ENCODE peak calls at places on chromosome 4, in six cellular contexts. One of them, this sample, is unnamed.

GRCh38 chr4:127012549-127012948 is 620.2 kb upstream of the INTU start:
- DNase-seq in A549: no peak
- DNase-seq in IMR-90: peak; percentile 59
- DNase-seq in K562: no peak
- DNase-seq in endothelial cell of umbilical vein: no peak
- DNase-seq in adrenal gland: no peak
- DNase-seq in this sample: no peak

GRCh38 chr4:2935762-2936743 is 27.2 kb downstream of the NOP14 start:
- DNase-seq in adrenal gland: peak; percentile 7
- DNase-seq in endothelial cell of umbilical vein: no peak
- DNase-seq in K562: peak; percentile 64
- DNase-seq in IMR-90: no peak
- DNase-seq in A549: no peak
- DNase-seq in this sample: peak; percentile 69

GRCh38 chr4:172898715-172899114 is 269.9 kb upstream of the GALNT7 start:
- DNase-seq in endothelial cell of umbilical vein: no peak
- DNase-seq in adrenal gland: no peak
- DNase-seq in K562: no peak
- DNase-seq in IMR-90: no peak
- DNase-seq in A549: no peak
- DNase-seq in this sample: no peak

GRCh38 chr4:15707363-15707715 is 4.5 kb downstream of the BST1 start:
- DNase-seq in K562: no peak
- DNase-seq in IMR-90: no peak
- DNase-seq in endothelial cell of umbilical vein: no peak
- DNase-seq in A549: no peak
- DNase-seq in adrenal gland: no peak
- DNase-seq in this sample: no peak

GRCh38 chr4:82984459-82984858 is 26.2 kb downstream of the LIN54 start:
- DNase-seq in adrenal gland: no peak
- DNase-seq in IMR-90: peak; percentile 69
- DNase-seq in K562: peak; percentile 30
- DNase-seq in endothelial cell of umbilical vein: peak; percentile 5
- DNase-seq in A549: peak; percentile 4
- DNase-seq in this sample: no peak

GRCh38 chr4:143693856-143694255 is 6.6 kb downstream of the FREM3 start:
- DNase-seq in adrenal gland: no peak
- DNase-seq in endothelial cell of umbilical vein: no peak
- DNase-seq in A549: no peak
- DNase-seq in IMR-90: no peak
- DNase-seq in K562: no peak
- DNase-seq in this sample: no peak

GRCh38 chr4:18980516-18981233 is 959.1 kb upstream of the LCORL start:
- DNase-seq in A549: no peak
- DNase-seq in IMR-90: no peak
- DNase-seq in K562: no peak
- DNase-seq in adrenal gland: no peak
- DNase-seq in endothelial cell of umbilical vein: no peak
- DNase-seq in this sample: no peak

GRCh38 chr4:3855646-3856045 is 89.5 kb downstream of the ADRA2C start:
- DNase-seq in endothelial cell of umbilical vein: no peak
- DNase-seq in adrenal gland: no peak
- DNase-seq in K562: no peak
- DNase-seq in IMR-90: no peak
- DNase-seq in A549: no peak
- DNase-seq in this sample: no peak

GRCh38 chr4:124980276-124980752 is 267.8 kb upstream of the ANKRD50 start:
- DNase-seq in A549: no peak
- DNase-seq in IMR-90: peak; percentile 74
- DNase-seq in adrenal gland: no peak
- DNase-seq in K562: no peak
- DNase-seq in endothelial cell of umbilical vein: no peak
- DNase-seq in this sample: no peak

GRCh38 chr4:13633671-13634070 is 6.1 kb upstream of the BOD1L1 start:
- DNase-seq in endothelial cell of umbilical vein: no peak
- DNase-seq in A549: no peak
- DNase-seq in adrenal gland: no peak
- DNase-seq in IMR-90: no peak
- DNase-seq in K562: no peak
- DNase-seq in this sample: no peak

GRCh38 chr4:123705419-123705818 is 308.8 kb downstream of the SPRY1 start:
- DNase-seq in adrenal gland: no peak
- DNase-seq in endothelial cell of umbilical vein: no peak
- DNase-seq in K562: no peak
- DNase-seq in IMR-90: no peak
- DNase-seq in A549: no peak
- DNase-seq in this sample: no peak

GRCh38 chr4:7973545-7973981 is 33.9 kb upstream of the AFAP1 start:
- DNase-seq in endothelial cell of umbilical vein: no peak
- DNase-seq in K562: no peak
- DNase-seq in adrenal gland: no peak
- DNase-seq in A549: no peak
- DNase-seq in IMR-90: peak; percentile 74
- DNase-seq in this sample: no peak

GRCh38 chr4:1793496-1793840 is 375 bp downstream of the FGFR3 start:
- DNase-seq in K562: peak; percentile 71
- DNase-seq in endothelial cell of umbilical vein: no peak
- DNase-seq in IMR-90: no peak
- DNase-seq in A549: peak; percentile 33
- DNase-seq in adrenal gland: peak; percentile 49
- DNase-seq in this sample: no peak

GRCh38 chr4:94032754-94033153 is 174.9 kb upstream of the SMARCAD1 start:
- DNase-seq in A549: no peak
- DNase-seq in IMR-90: no peak
- DNase-seq in adrenal gland: no peak
- DNase-seq in endothelial cell of umbilical vein: no peak
- DNase-seq in K562: no peak
- DNase-seq in this sample: no peak

GRCh38 chr4:2948895-2949781 is 14.1 kb downstream of the NOP14 start:
- DNase-seq in A549: no peak
- DNase-seq in K562: no peak
- DNase-seq in IMR-90: no peak
- DNase-seq in adrenal gland: no peak
- DNase-seq in endothelial cell of umbilical vein: peak; percentile 19
- DNase-seq in this sample: no peak

GRCh38 chr4:2482693-2483092 is 13.8 kb downstream of the RNF4 start:
- DNase-seq in adrenal gland: peak; percentile 63
- DNase-seq in IMR-90: peak; percentile 35
- DNase-seq in K562: no peak
- DNase-seq in endothelial cell of umbilical vein: peak; percentile 68
- DNase-seq in A549: no peak
- DNase-seq in this sample: no peak

GRCh38 chr4:109588176-109588575 is 28.1 kb downstream of the MCUB start:
- DNase-seq in K562: no peak
- DNase-seq in endothelial cell of umbilical vein: no peak
- DNase-seq in adrenal gland: peak; percentile 35
- DNase-seq in A549: no peak
- DNase-seq in IMR-90: no peak
- DNase-seq in this sample: no peak

GRCh38 chr4:122379239-122379638 is 428 bp downstream of the ADAD1 start:
- DNase-seq in endothelial cell of umbilical vein: no peak
- DNase-seq in IMR-90: no peak
- DNase-seq in A549: no peak
- DNase-seq in K562: no peak
- DNase-seq in adrenal gland: no peak
- DNase-seq in this sample: no peak

GRCh38 chr4:157961591-157961990 is 211.2 kb downstream of the GASK1B start:
- DNase-seq in K562: no peak
- DNase-seq in endothelial cell of umbilical vein: no peak
- DNase-seq in IMR-90: no peak
- DNase-seq in A549: no peak
- DNase-seq in adrenal gland: no peak
- DNase-seq in this sample: no peak

GRCh38 chr4:77473509-77473908 is 132.1 kb upstream of the CXCL13 start:
- DNase-seq in A549: no peak
- DNase-seq in adrenal gland: no peak
- DNase-seq in endothelial cell of umbilical vein: peak; percentile 16
- DNase-seq in K562: peak; percentile 47
- DNase-seq in IMR-90: peak; percentile 4
- DNase-seq in this sample: no peak

GRCh38 chr4:74942251-74942917 is 9.5 kb downstream of the PARM1 start:
- DNase-seq in A549: no peak
- DNase-seq in K562: no peak
- DNase-seq in IMR-90: no peak
- DNase-seq in adrenal gland: no peak
- DNase-seq in endothelial cell of umbilical vein: no peak
- DNase-seq in this sample: no peak

GRCh38 chr4:23873717-23874535 is 15.9 kb downstream of the PPARGC1A start:
- DNase-seq in IMR-90: no peak
- DNase-seq in endothelial cell of umbilical vein: no peak
- DNase-seq in A549: no peak
- DNase-seq in K562: no peak
- DNase-seq in adrenal gland: no peak
- DNase-seq in this sample: no peak
- TF ChIP-seq POLR2A in IMR-90: no peak
- TF ChIP-seq POLR2A in endothelial cell of umbilical vein: no peak
- TF ChIP-seq POLR2A in A549: no peak
- TF ChIP-seq POLR2A in K562: no peak
- TF ChIP-seq POLR2A in adrenal gland: no peak
- TF ChIP-seq POLR2A in this sample: no peak

GRCh38 chr4:85867281-85867680 is 392.3 kb downstream of the ARHGAP24 start:
- DNase-seq in adrenal gland: no peak
- DNase-seq in IMR-90: no peak
- DNase-seq in A549: no peak
- DNase-seq in endothelial cell of umbilical vein: no peak
- DNase-seq in K562: no peak
- DNase-seq in this sample: no peak

GRCh38 chr4:85864806-85865205 is 389.9 kb downstream of the ARHGAP24 start:
- DNase-seq in A549: no peak
- DNase-seq in IMR-90: no peak
- DNase-seq in endothelial cell of umbilical vein: no peak
- DNase-seq in adrenal gland: no peak
- DNase-seq in K562: no peak
- DNase-seq in this sample: no peak

GRCh38 chr4:85866508-85866907 is 391.6 kb downstream of the ARHGAP24 start:
- DNase-seq in A549: no peak
- DNase-seq in endothelial cell of umbilical vein: no peak
- DNase-seq in adrenal gland: no peak
- DNase-seq in K562: no peak
- DNase-seq in IMR-90: no peak
- DNase-seq in this sample: no peak

GRCh38 chr4:85862896-85863295 is 387.9 kb downstream of the ARHGAP24 start:
- DNase-seq in A549: no peak
- DNase-seq in K562: no peak
- DNase-seq in adrenal gland: no peak
- DNase-seq in endothelial cell of umbilical vein: no peak
- DNase-seq in IMR-90: no peak
- DNase-seq in this sample: no peak

GRCh38 chr4:85865256-85865655 is 390.3 kb downstream of the ARHGAP24 start:
- DNase-seq in IMR-90: no peak
- DNase-seq in adrenal gland: no peak
- DNase-seq in K562: no peak
- DNase-seq in A549: no peak
- DNase-seq in endothelial cell of umbilical vein: no peak
- DNase-seq in this sample: no peak
- H3K4me1 ChIP-seq in IMR-90: peaks cover 5% of the 10 kb centered on the region
- H3K4me1 ChIP-seq in adrenal gland: no peaks in the 10 kb centered on the region
- H3K4me1 ChIP-seq in K562: no peaks in the 10 kb centered on the region
- H3K4me1 ChIP-seq in A549: peaks cover 12% of the 10 kb centered on the region
- H3K4me1 ChIP-seq in endothelial cell of umbilical vein: peaks cover 41% of the 10 kb centered on the region
- H3K4me1 ChIP-seq in this sample: peaks cover 3% of the 10 kb centered on the region

DNA sequence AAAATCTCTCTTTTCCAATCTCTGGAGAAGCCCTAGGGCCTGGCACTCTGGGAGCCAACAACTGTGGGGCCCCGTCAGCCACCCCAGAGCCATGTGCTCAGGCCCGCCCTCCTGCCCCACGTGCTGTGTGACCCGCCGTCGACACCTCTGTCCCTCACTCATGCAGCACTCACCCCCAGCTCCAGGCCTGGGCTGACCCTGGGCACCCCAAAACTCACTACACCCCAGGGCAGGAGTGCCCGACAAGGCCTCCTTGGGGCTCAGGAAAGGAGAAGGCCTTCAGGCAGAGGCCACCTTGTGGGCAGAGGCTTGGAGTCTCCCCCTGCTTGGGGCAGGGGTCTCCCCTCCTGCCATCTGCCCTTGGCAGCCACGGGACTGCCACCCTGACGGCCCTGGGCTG is 5.7 kb downstream of the MYL5 start:
- DNase-seq in IMR-90: no peak
- DNase-seq in endothelial cell of umbilical vein: no peak
- DNase-seq in adrenal gland: no peak
- DNase-seq in A549: no peak
- DNase-seq in K562: no peak
- DNase-seq in this sample: peak; percentile 74
- TF ChIP-seq POLR2A in IMR-90: no peak
- TF ChIP-seq POLR2A in endothelial cell of umbilical vein: no peak
- TF ChIP-seq POLR2A in adrenal gland: no peak
- TF ChIP-seq POLR2A in A549: no peak
- TF ChIP-seq POLR2A in K562: no peak
- TF ChIP-seq POLR2A in this sample: no peak

GRCh38 chr4:41539711-41540110 is 1.8 kb downstream of the LIMCH1 start:
- DNase-seq in A549: no peak
- DNase-seq in IMR-90: no peak
- DNase-seq in K562: no peak
- DNase-seq in endothelial cell of umbilical vein: no peak
- DNase-seq in adrenal gland: no peak
- DNase-seq in this sample: no peak

GRCh38 chr4:41537267-41537890 is 578 bp upstream of the LIMCH1 start:
- DNase-seq in K562: no peak
- DNase-seq in IMR-90: no peak
- DNase-seq in endothelial cell of umbilical vein: no peak
- DNase-seq in adrenal gland: no peak
- DNase-seq in A549: no peak
- DNase-seq in this sample: no peak

GRCh38 chr4:41538887-41539498 is 1.0 kb downstream of the LIMCH1 start:
- DNase-seq in A549: no peak
- DNase-seq in K562: no peak
- DNase-seq in adrenal gland: peak; percentile 70
- DNase-seq in endothelial cell of umbilical vein: peak; percentile 50
- DNase-seq in IMR-90: no peak
- DNase-seq in this sample: peak; percentile 77

GRCh38 chr4:41535911-41536361 is 2.0 kb upstream of the LIMCH1 start:
- DNase-seq in A549: no peak
- DNase-seq in K562: no peak
- DNase-seq in IMR-90: no peak
- DNase-seq in adrenal gland: no peak
- DNase-seq in endothelial cell of umbilical vein: peak; percentile 92
- DNase-seq in this sample: no peak

DNA sequence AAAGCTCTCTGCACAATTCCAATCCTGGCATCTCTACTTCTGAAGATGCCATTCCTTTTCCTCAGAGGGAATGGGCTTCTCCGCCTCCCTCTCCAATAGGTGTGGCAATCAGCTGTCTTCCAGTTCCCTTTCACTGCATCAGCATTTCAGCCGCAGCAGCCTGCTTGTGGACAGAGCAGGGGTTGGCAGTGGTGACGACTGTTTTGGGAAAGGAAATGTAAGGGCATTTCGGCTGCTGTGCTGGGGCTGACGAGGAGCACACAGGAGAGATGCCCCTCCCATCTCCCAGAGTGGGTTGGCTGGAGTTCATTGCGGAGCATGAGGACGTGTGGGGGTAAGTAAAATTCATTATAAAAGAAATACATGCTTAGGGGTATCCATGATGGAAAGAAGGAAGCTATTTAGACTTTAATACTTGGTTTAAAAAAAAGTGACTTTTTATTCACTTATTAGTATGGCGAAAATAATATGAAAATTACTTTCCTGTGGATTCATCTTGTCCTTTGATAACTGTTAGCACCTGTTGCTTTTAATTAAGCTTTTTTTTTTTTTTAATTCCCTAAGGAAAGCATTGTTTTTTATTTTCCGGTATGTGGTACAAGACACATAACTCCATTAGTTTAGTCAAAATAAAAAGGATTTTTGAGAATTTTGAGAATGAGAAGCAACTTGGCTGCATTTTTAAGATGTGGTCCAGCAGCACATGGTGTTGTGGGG is at the start of gene LIMCH1:
- DNase-seq in adrenal gland: peak; percentile 66
- DNase-seq in endothelial cell of umbilical vein: no peak
- DNase-seq in IMR-90: no peak
- DNase-seq in A549: no peak
- DNase-seq in K562: no peak
- DNase-seq in this sample: peak; percentile 79
- H3K4me1 ChIP-seq in adrenal gland: peaks cover 6% of the 10 kb centered on the region
- H3K4me1 ChIP-seq in endothelial cell of umbilical vein: peaks cover 45% of the 10 kb centered on the region
- H3K4me1 ChIP-seq in IMR-90: no peaks in the 10 kb centered on the region
- H3K4me1 ChIP-seq in A549: peaks cover 84% of the 10 kb centered on the region
- H3K4me1 ChIP-seq in K562: no peaks in the 10 kb centered on the region
- H3K4me1 ChIP-seq in this sample: no peaks in the 10 kb centered on the region

This sample was measured in spleen.